ENCODE peak calls at places on chromosomes 5 and 9, in nine cellular contexts. Y is SJSA1, J is caudate nucleus, B is thyroid gland, I is H9, N is brain microvascular endothelial cell, P is A549, X is SK-N-SH, Z is adrenal gland. V is an unnamed sample.

GRCh38 chr5:55223219-55223987 is 3.7 kb downstream of the MCIDAS start:
- DNase-seq in Y (no peak), J (no peak), B (no peak), I (peak), N (no peak), P (no peak), X (peak), Z (no peak), V (no peak)

GRCh38 chr9:26460624-26461023 is 432.0 kb downstream of the CAAP1 start:
- DNase-seq in Y (no peak), J (no peak), B (no peak), I (no peak), N (no peak), P (no peak), X (no peak), Z (no peak), V (no peak)

GRCh38 chr9:90870646-90871326 is 69.2 kb downstream of the SYK start:
- DNase-seq in Y (no peak), J (no peak), B (peak), I (no peak), N (peak), P (peak), X (peak), Z (peak), V (no peak)

GRCh38 chr9:130088056-130088455 is 34.4 kb downstream of the GPR107 start:
- DNase-seq in Y (no peak), J (no peak), B (no peak), I (no peak), N (no peak), P (no peak), X (no peak), Z (no peak), V (no peak)

GRCh38 chr5:141992349-141992963 is 20.4 kb downstream of the GNPDA1 start:
- DNase-seq in Y (peak), J (peak), B (peak), I (no peak), N (peak), P (peak), X (peak), Z (peak), V (peak)

GRCh38 chr5:14316471-14316870 is 173.3 kb downstream of the TRIO start:
- DNase-seq in Y (no peak), J (no peak), B (no peak), I (no peak), N (no peak), P (no peak), X (no peak), Z (peak), V (no peak)

GRCh38 chr5:177429248-177430045 is 3.0 kb downstream of the GRK6 start:
- DNase-seq in Y (no peak), J (no peak), B (peak), I (no peak), N (no peak), P (no peak), X (no peak), Z (peak), V (no peak)

GRCh38 chr5:157025093-157025698 is 33.7 kb downstream of the HAVCR1 start:
- DNase-seq in Y (no peak), J (no peak), B (peak), I (no peak), N (no peak), P (no peak), X (no peak), Z (no peak), V (no peak)

GRCh38 chr5:142857405-142857804 is 87.2 kb downstream of the ARHGAP26 start:
- DNase-seq in Y (no peak), J (no peak), B (no peak), I (no peak), N (no peak), P (peak), X (no peak), Z (no peak), V (no peak)

GRCh38 chr5:154708207-154708606 is 47.0 kb upstream of the LARP1 start:
- DNase-seq in Y (no peak), J (no peak), B (no peak), I (no peak), N (no peak), P (no peak), X (no peak), Z (no peak), V (no peak)

GRCh38 chr9:2181794-2182193 is 166.6 kb downstream of the SMARCA2 start:
- DNase-seq in Y (no peak), J (no peak), B (peak), I (peak), N (no peak), P (no peak), X (peak), Z (peak), V (no peak)

GRCh38 chr9:93673271-93673843 is 97.0 kb downstream of the PHF2 start:
- DNase-seq in Y (peak), J (no peak), B (peak), I (peak), N (no peak), P (no peak), X (peak), Z (peak), V (peak)

DNA sequence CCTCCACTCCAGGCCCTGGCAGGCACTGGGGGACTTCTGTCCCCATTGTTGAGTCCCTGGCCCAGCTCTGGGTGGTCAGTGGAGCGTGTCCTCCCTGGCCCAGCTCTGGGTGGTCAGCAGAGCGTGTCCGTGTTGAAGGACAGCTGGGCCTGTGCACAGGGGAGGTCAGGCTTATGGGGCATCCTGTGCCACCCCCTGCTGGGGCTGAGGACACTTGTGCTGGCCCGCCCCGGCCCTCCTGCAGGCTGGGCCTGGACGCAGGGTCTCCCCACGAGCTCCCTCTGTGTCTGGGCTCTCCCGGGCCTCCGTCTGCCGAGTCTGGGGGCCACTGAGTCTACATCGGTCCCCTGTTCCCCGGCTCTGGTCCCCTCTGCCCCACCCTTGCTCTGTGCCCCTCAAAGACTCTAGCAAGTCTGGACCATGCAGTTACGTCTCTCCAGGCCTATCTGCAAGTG is 11.5 kb upstream of the CLIC3 start:
- DNase-seq in Y (no peak), J (no peak), B (peak), I (no peak), N (no peak), P (no peak), X (peak), Z (no peak), V (no peak)
- H3K27ac ChIP-seq in Y (no peak), J (peak), B (peak), I (no peak), N (no peak), P (no peak), X (no peak), Z (no peak), V (no peak)

GRCh38 chr5:74289238-74289637 is 351.3 kb downstream of the ENC1 start:
- DNase-seq in Y (no peak), J (no peak), B (no peak), I (no peak), N (no peak), P (no peak), X (no peak), Z (no peak), V (no peak)
- H3K27ac ChIP-seq in Y (no peak), J (peak), B (no peak), I (no peak), N (no peak), P (no peak), X (no peak), Z (no peak), V (peak)

GRCh38 chr5:37769108-37769507 is 70.7 kb downstream of the GDNF start:
- DNase-seq in Y (no peak), J (no peak), B (no peak), I (no peak), N (no peak), P (no peak), X (no peak), Z (no peak), V (no peak)

GRCh38 chr5:37767251-37767650 is 72.6 kb downstream of the GDNF start:
- DNase-seq in Y (no peak), J (no peak), B (no peak), I (no peak), N (no peak), P (no peak), X (no peak), Z (no peak), V (no peak)

GRCh38 chr5:37768362-37768761 is 71.5 kb downstream of the GDNF start:
- DNase-seq in Y (no peak), J (no peak), B (no peak), I (no peak), N (no peak), P (no peak), X (no peak), Z (no peak), V (no peak)

GRCh38 chr5:37769840-37770239 is 70.0 kb downstream of the GDNF start:
- DNase-seq in Y (no peak), J (no peak), B (no peak), I (no peak), N (no peak), P (no peak), X (no peak), Z (no peak), V (no peak)

GRCh38 chr5:37767961-37768360 is 71.9 kb downstream of the GDNF start:
- DNase-seq in Y (no peak), J (peak), B (no peak), I (no peak), N (no peak), P (no peak), X (no peak), Z (no peak), V (no peak)
- H3K27ac ChIP-seq in Y (no peak), J (peak), B (no peak), I (no peak), N (no peak), P (no peak), X (no peak), Z (no peak), V (no peak)

GRCh38 chr5:135571210-135571609 is 7.6 kb downstream of the CXCL14 start:
- DNase-seq in Y (no peak), J (no peak), B (no peak), I (no peak), N (no peak), P (no peak), X (no peak), Z (no peak), V (no peak)
- H3K27ac ChIP-seq in Y (no peak), J (no peak), B (no peak), I (no peak), N (no peak), P (no peak), X (no peak), Z (no peak), V (no peak)

GRCh38 chr5:57659889-57660288 is 177.3 kb upstream of the ACTBL2 start:
- DNase-seq in Y (no peak), J (no peak), B (no peak), I (no peak), N (no peak), P (no peak), X (no peak), Z (no peak), V (no peak)
- H3K27ac ChIP-seq in Y (no peak), J (no peak), B (no peak), I (no peak), N (no peak), P (no peak), X (no peak), Z (no peak), V (no peak)